ENCODE peak calls at places on chromosomes 11 and 22, in seven cellular contexts. X is heart right ventricle, Y is left lung, G is uterus, K is cardiac fibroblast, E is body of pancreas, V is Panc1. U is an unnamed sample.

GRCh38 chr22:16131918-16132317 is 442.1 kb downstream of the POTEH start:
- DNase-seq in G (no peak), K (no peak), Y (peak; percentile 55), X (no peak), E (no peak), V (no peak), U (no peak)

GRCh38 chr22:37418627-37419369 is 8.5 kb downstream of the ELFN2 start:
- DNase-seq in E (no peak), X (no peak), V (no peak), G (no peak), K (no peak), Y (peak; percentile 81), U (no peak)

GRCh38 chr11:976431-977160 is 50.9 kb downstream of the AP2A2 start:
- DNase-seq in X (no peak), Y (no peak), G (no peak), K (peak; percentile 61), E (no peak), V (no peak), U (no peak)

GRCh38 chr11:131295986-131296385 is 74.4 kb upstream of the NTM start:
- DNase-seq in Y (no peak), E (no peak), X (no peak), K (no peak), V (no peak), G (no peak), U (no peak)

GRCh38 chr11:46347637-46348311 is 511 bp downstream of the DGKZ start:
- DNase-seq in E (peak; percentile 52), X (no peak), G (peak; percentile 51), Y (peak; percentile 87), K (no peak), V (no peak), U (no peak)

GRCh38 chr11:111663820-111664219 is 61.6 kb downstream of the SIK2 start:
- DNase-seq in G (no peak), V (no peak), Y (no peak), E (peak; percentile 68), X (peak; percentile 78), K (peak; percentile 76), U (no peak)

GRCh38 chr11:92122561-92122960 is 102.1 kb upstream of the FAT3 start:
- DNase-seq in X (no peak), K (no peak), V (no peak), G (no peak), E (no peak), Y (no peak), U (no peak)

GRCh38 chr11:121881806-121882205 is 234.2 kb downstream of the BLID start:
- DNase-seq in X (no peak), V (no peak), E (no peak), G (no peak), Y (no peak), K (peak; percentile 36), U (no peak)

GRCh38 chr11:639324-639977 is 2.4 kb downstream of the DRD4 start:
- DNase-seq in Y (no peak), K (no peak), G (no peak), X (no peak), E (no peak), V (no peak), U (no peak)

GRCh38 chr11:8090756-8091155 is 9.7 kb downstream of the TUB start:
- DNase-seq in X (no peak), G (no peak), Y (no peak), K (peak; percentile 40), E (peak; percentile 40), V (no peak), U (peak; percentile 34)

GRCh38 chr11:85238907-85239306 is 388.2 kb downstream of the DLG2 start:
- DNase-seq in E (no peak), V (no peak), G (no peak), X (no peak), K (no peak), Y (no peak), U (no peak)

GRCh38 chr11:131744847-131745246 is 374.4 kb downstream of the NTM start:
- DNase-seq in V (no peak), E (no peak), G (no peak), X (no peak), Y (no peak), K (peak; percentile 35), U (no peak)

GRCh38 chr11:62069374-62069773 is 54.4 kb upstream of the INCENP start:
- DNase-seq in V (no peak), G (no peak), K (no peak), X (no peak), Y (no peak), E (no peak), U (peak; percentile 30)

GRCh38 chr11:60981515-60981914 is 10.0 kb downstream of the CD6 start:
- DNase-seq in Y (no peak), E (no peak), K (no peak), X (no peak), G (no peak), V (no peak), U (no peak)

GRCh38 chr22:37396488-37397084 is 30.7 kb downstream of the ELFN2 start:
- DNase-seq in Y (no peak), G (no peak), X (no peak), E (no peak), V (no peak), K (no peak), U (no peak)

GRCh38 chr22:31715157-31715778 is 34.7 kb downstream of the PRR14L start:
- DNase-seq in Y (no peak), E (no peak), G (no peak), K (peak; percentile 52), X (no peak), V (no peak), U (no peak)

GRCh38 chr11:119752324-119752723 is 23.3 kb upstream of the NECTIN1 start:
- DNase-seq in Y (no peak), X (no peak), V (no peak), G (no peak), E (no peak), K (no peak), U (peak; percentile 54)

GRCh38 chr11:10459029-10459970 is 4.2 kb downstream of the AMPD3 start:
- DNase-seq in K (no peak), X (no peak), E (no peak), V (no peak), G (no peak), Y (no peak), U (peak; percentile 89)

GRCh38 chr11:74620537-74620936 is 28.2 kb downstream of the POLD3 start:
- DNase-seq in E (no peak), Y (no peak), X (no peak), G (no peak), V (no peak), K (peak; percentile 30), U (no peak)

GRCh38 chr11:44622721-44623258 is 57.3 kb downstream of the CD82 start:
- DNase-seq in V (no peak), X (peak; percentile 3), E (peak; percentile 6), G (peak; percentile 8), Y (peak; percentile 55), K (no peak), U (no peak)

GRCh38 chr11:118933486-118933885 is 7.8 kb upstream of the BCL9L start:
- DNase-seq in X (peak; percentile 69), G (peak; percentile 65), V (no peak), E (no peak), Y (no peak), K (peak; percentile 44), U (no peak)

GRCh38 chr11:44243633-44244343 is 66.2 kb downstream of the ALX4 start:
- DNase-seq in V (no peak), G (no peak), E (no peak), X (no peak), K (peak; percentile 86), Y (no peak), U (no peak)

GRCh38 chr11:8317164-8317563 is 53.5 kb upstream of the LMO1 start:
- DNase-seq in G (peak; percentile 32), K (peak; percentile 19), X (no peak), V (no peak), E (no peak), Y (no peak), U (no peak)

GRCh38 chr11:112281776-112282175 is 21.1 kb upstream of the PLET1 start:
- DNase-seq in Y (no peak), E (no peak), V (no peak), G (no peak), X (no peak), K (no peak), U (peak; percentile 33)

GRCh38 chr22:21635771-21636510 is 3.4 kb downstream of the CCDC116 start:
- DNase-seq in Y (peak; percentile 38), X (no peak), E (no peak), G (no peak), K (no peak), V (no peak), U (no peak)

GRCh38 chr11:33553486-33553885 is 147.1 kb downstream of the C11orf91 start:
- DNase-seq in G (no peak), X (no peak), Y (no peak), E (no peak), K (no peak), V (no peak), U (no peak)

GRCh38 chr22:22787805-22788459 is 99.7 kb upstream of the IGLL5 start:
- DNase-seq in G (peak; percentile 24), Y (no peak), V (peak; percentile 25), X (no peak), E (peak; percentile 47), K (peak; percentile 60), U (peak; percentile 72)

GRCh38 chr11:75499423-75500305 is 26.1 kb downstream of the GDPD5 start:
- DNase-seq in G (peak; percentile 81), V (no peak), K (peak; percentile 96), Y (no peak), X (no peak), E (no peak), U (no peak)

GRCh38 chr11:71470956-71471355 is 18.0 kb downstream of the NADSYN1 start:
- DNase-seq in V (no peak), X (no peak), E (no peak), K (no peak), G (no peak), Y (no peak), U (no peak)

DNA sequence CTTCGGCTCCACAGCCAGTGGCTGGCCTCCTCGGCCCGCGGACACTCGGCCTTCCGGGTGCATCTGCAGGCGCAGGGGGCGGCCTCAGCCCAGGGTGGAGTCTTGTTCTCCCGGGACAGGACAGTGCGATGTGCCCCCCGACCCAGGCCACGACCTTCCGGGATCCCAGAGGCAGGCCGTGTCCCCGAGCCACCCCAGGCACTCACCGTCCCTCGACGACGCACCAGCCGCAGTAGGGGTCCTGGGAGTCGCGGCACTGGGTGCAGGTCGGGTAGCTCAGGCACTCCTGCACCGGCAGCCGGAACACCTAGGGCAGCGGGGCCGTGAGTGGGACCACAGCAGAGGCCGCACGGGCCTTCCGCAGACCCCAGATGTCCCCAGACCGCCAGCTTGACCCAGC is 17.6 kb upstream of the MAPK11 start:
- DNase-seq in X (no peak), E (no peak), V (no peak), G (no peak), K (no peak), Y (no peak), U (no peak)
- H3K4me3 ChIP-seq in X (no peak overlapping the region), E (no peak overlapping the region), V (no peak overlapping the region), G (no peak overlapping the region), K (no peak overlapping the region), Y (no peak overlapping the region), U (no peak overlapping the region)

GRCh38 chr11:108027057-108027456 is 18.4 kb downstream of the CUL5 start:
- DNase-seq in X (no peak), E (no peak), K (no peak), G (no peak), Y (no peak), V (no peak), U (no peak)
- TF ChIP-seq CTCF in X (no peak), E (no peak), K (peak; percentile 5), G (no peak), Y (no peak), V (peak; percentile 65), U (no peak)

GRCh38 chr11:57320719-57321387 is 3.9 kb downstream of the TNKS1BP1 start:
- DNase-seq in G (no peak), Y (no peak), K (no peak), X (no peak), V (no peak), E (no peak), U (no peak)
- H3K4me3 ChIP-seq in G (peak overlapping the region; percentile 65), Y (peak overlapping the region; percentile 70), K (no peak overlapping the region), X (peak overlapping the region; percentile 65), V (no peak overlapping the region), E (no peak overlapping the region), U (no peak overlapping the region)

GRCh38 chr11:76785513-76785912 is 2.4 kb downstream of the TSKU start:
- DNase-seq in V (no peak), E (no peak), X (no peak), K (no peak), Y (no peak), G (no peak), U (no peak)
- TF ChIP-seq CTCF in V (no peak), E (no peak), X (no peak), K (no peak), Y (no peak), G (no peak), U (no peak)